ENCODE peak calls at places on chromosomes 3 and 15, in ten cellular contexts. One of them, this sample, is unnamed. For H3K4me1, the result is how much of the 10 kb centered on the place peaks cover.

GRCh38 chr3:196620228-196620627 is 19.3 kb upstream of the NRROS start:
- DNase-seq in kidney: no peak
- DNase-seq in mesenchymal stem cell: peak
- DNase-seq in HCT116: no peak
- DNase-seq in OCI-LY7: no peak
- DNase-seq in cardiac muscle cell: no peak
- DNase-seq in CD8-positive, alpha-beta T cell: no peak
- DNase-seq in naive thymus-derived CD4-positive, alpha-beta T cell: no peak
- DNase-seq in PC-3: no peak
- DNase-seq in heart right ventricle: no peak
- DNase-seq in this sample: no peak

GRCh38 chr15:62135532-62136134 is 29.5 kb downstream of the C2CD4B start:
- DNase-seq in kidney: peak
- DNase-seq in mesenchymal stem cell: no peak
- DNase-seq in HCT116: no peak
- DNase-seq in OCI-LY7: no peak
- DNase-seq in cardiac muscle cell: peak
- DNase-seq in CD8-positive, alpha-beta T cell: no peak
- DNase-seq in naive thymus-derived CD4-positive, alpha-beta T cell: no peak
- DNase-seq in PC-3: peak
- DNase-seq in heart right ventricle: no peak
- DNase-seq in this sample: peak

GRCh38 chr3:186640929-186641328 is 730 bp downstream of the FETUB start:
- DNase-seq in kidney: no peak
- DNase-seq in mesenchymal stem cell: no peak
- DNase-seq in HCT116: no peak
- DNase-seq in OCI-LY7: no peak
- DNase-seq in cardiac muscle cell: no peak
- DNase-seq in CD8-positive, alpha-beta T cell: no peak
- DNase-seq in naive thymus-derived CD4-positive, alpha-beta T cell: no peak
- DNase-seq in PC-3: no peak
- DNase-seq in heart right ventricle: no peak
- DNase-seq in this sample: no peak

GRCh38 chr3:172607305-172608121 is 84.3 kb upstream of the TNFSF10 start:
- DNase-seq in kidney: no peak
- DNase-seq in mesenchymal stem cell: peak
- DNase-seq in HCT116: no peak
- DNase-seq in OCI-LY7: no peak
- DNase-seq in cardiac muscle cell: peak
- DNase-seq in CD8-positive, alpha-beta T cell: no peak
- DNase-seq in naive thymus-derived CD4-positive, alpha-beta T cell: no peak
- DNase-seq in PC-3: peak
- DNase-seq in heart right ventricle: no peak
- DNase-seq in this sample: no peak

GRCh38 chr3:41630708-41631107 is 331.2 kb downstream of the ULK4 start:
- DNase-seq in kidney: no peak
- DNase-seq in mesenchymal stem cell: no peak
- DNase-seq in HCT116: no peak
- DNase-seq in OCI-LY7: no peak
- DNase-seq in cardiac muscle cell: no peak
- DNase-seq in CD8-positive, alpha-beta T cell: no peak
- DNase-seq in naive thymus-derived CD4-positive, alpha-beta T cell: no peak
- DNase-seq in PC-3: no peak
- DNase-seq in heart right ventricle: no peak
- DNase-seq in this sample: no peak

GRCh38 chr3:194994551-194994981 is 276.4 kb downstream of the XXYLT1 start:
- DNase-seq in kidney: no peak
- DNase-seq in mesenchymal stem cell: no peak
- DNase-seq in HCT116: no peak
- DNase-seq in OCI-LY7: no peak
- DNase-seq in cardiac muscle cell: no peak
- DNase-seq in CD8-positive, alpha-beta T cell: no peak
- DNase-seq in naive thymus-derived CD4-positive, alpha-beta T cell: no peak
- DNase-seq in PC-3: no peak
- DNase-seq in heart right ventricle: no peak
- DNase-seq in this sample: no peak

GRCh38 chr15:66672867-66673266 is 29.2 kb upstream of the SMAD6 start:
- DNase-seq in kidney: no peak
- DNase-seq in mesenchymal stem cell: no peak
- DNase-seq in HCT116: no peak
- DNase-seq in OCI-LY7: no peak
- DNase-seq in cardiac muscle cell: no peak
- DNase-seq in CD8-positive, alpha-beta T cell: no peak
- DNase-seq in naive thymus-derived CD4-positive, alpha-beta T cell: no peak
- DNase-seq in PC-3: no peak
- DNase-seq in heart right ventricle: no peak
- DNase-seq in this sample: no peak

GRCh38 chr3:128922804-128923459 is 43.5 kb downstream of the ACAD9 start:
- DNase-seq in kidney: no peak
- DNase-seq in mesenchymal stem cell: no peak
- DNase-seq in HCT116: no peak
- DNase-seq in OCI-LY7: no peak
- DNase-seq in cardiac muscle cell: no peak
- DNase-seq in CD8-positive, alpha-beta T cell: peak
- DNase-seq in naive thymus-derived CD4-positive, alpha-beta T cell: peak
- DNase-seq in PC-3: no peak
- DNase-seq in heart right ventricle: no peak
- DNase-seq in this sample: no peak

GRCh38 chr15:85673326-85673725 is 121.4 kb downstream of the KLHL25 start:
- DNase-seq in kidney: no peak
- DNase-seq in mesenchymal stem cell: peak
- DNase-seq in HCT116: no peak
- DNase-seq in OCI-LY7: no peak
- DNase-seq in cardiac muscle cell: no peak
- DNase-seq in CD8-positive, alpha-beta T cell: no peak
- DNase-seq in naive thymus-derived CD4-positive, alpha-beta T cell: no peak
- DNase-seq in PC-3: no peak
- DNase-seq in heart right ventricle: no peak
- DNase-seq in this sample: no peak

GRCh38 chr3:101252307-101252706 is 68.1 kb downstream of the IMPG2 start:
- DNase-seq in kidney: no peak
- DNase-seq in mesenchymal stem cell: no peak
- DNase-seq in HCT116: no peak
- DNase-seq in OCI-LY7: no peak
- DNase-seq in cardiac muscle cell: no peak
- DNase-seq in CD8-positive, alpha-beta T cell: no peak
- DNase-seq in naive thymus-derived CD4-positive, alpha-beta T cell: no peak
- DNase-seq in PC-3: peak
- DNase-seq in heart right ventricle: no peak
- DNase-seq in this sample: no peak

GRCh38 chr3:101253429-101253828 is 66.9 kb downstream of the IMPG2 start:
- DNase-seq in kidney: no peak
- DNase-seq in mesenchymal stem cell: no peak
- DNase-seq in HCT116: no peak
- DNase-seq in OCI-LY7: no peak
- DNase-seq in cardiac muscle cell: no peak
- DNase-seq in CD8-positive, alpha-beta T cell: no peak
- DNase-seq in naive thymus-derived CD4-positive, alpha-beta T cell: no peak
- DNase-seq in PC-3: no peak
- DNase-seq in heart right ventricle: no peak
- DNase-seq in this sample: no peak

GRCh38 chr3:101248786-101249185 is 71.6 kb downstream of the IMPG2 start:
- DNase-seq in kidney: no peak
- DNase-seq in mesenchymal stem cell: no peak
- DNase-seq in HCT116: no peak
- DNase-seq in OCI-LY7: no peak
- DNase-seq in cardiac muscle cell: no peak
- DNase-seq in CD8-positive, alpha-beta T cell: no peak
- DNase-seq in naive thymus-derived CD4-positive, alpha-beta T cell: no peak
- DNase-seq in PC-3: no peak
- DNase-seq in heart right ventricle: no peak
- DNase-seq in this sample: no peak

GRCh38 chr3:101252897-101253296 is 67.5 kb downstream of the IMPG2 start:
- DNase-seq in kidney: no peak
- DNase-seq in mesenchymal stem cell: no peak
- DNase-seq in HCT116: no peak
- DNase-seq in OCI-LY7: no peak
- DNase-seq in cardiac muscle cell: no peak
- DNase-seq in CD8-positive, alpha-beta T cell: no peak
- DNase-seq in naive thymus-derived CD4-positive, alpha-beta T cell: no peak
- DNase-seq in PC-3: no peak
- DNase-seq in heart right ventricle: no peak
- DNase-seq in this sample: no peak

DNA sequence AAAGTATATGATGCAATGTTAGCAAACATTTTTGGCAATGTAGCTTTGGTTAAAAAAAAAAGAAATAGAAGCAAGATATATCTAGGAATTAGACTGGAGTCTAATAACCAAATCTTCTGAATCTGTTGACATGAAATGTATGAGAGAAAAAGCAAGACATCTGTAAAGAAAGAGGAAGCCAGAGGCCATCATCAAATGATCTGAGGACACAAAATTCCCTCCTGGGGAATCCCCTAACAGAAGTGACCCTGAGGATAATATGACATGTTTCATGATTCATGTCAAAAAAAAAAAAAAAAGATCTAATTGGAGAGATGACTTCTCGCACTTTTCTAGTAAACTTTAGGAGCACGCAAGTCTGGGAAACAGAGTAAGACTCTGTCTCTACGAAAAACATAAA is 70.9 kb downstream of the IMPG2 start:
- DNase-seq in kidney: no peak
- DNase-seq in mesenchymal stem cell: no peak
- DNase-seq in HCT116: no peak
- DNase-seq in OCI-LY7: no peak
- DNase-seq in cardiac muscle cell: no peak
- DNase-seq in CD8-positive, alpha-beta T cell: no peak
- DNase-seq in naive thymus-derived CD4-positive, alpha-beta T cell: no peak
- DNase-seq in PC-3: no peak
- DNase-seq in heart right ventricle: no peak
- DNase-seq in this sample: no peak
- H3K4me1 ChIP-seq in kidney: under half
- H3K4me1 ChIP-seq in mesenchymal stem cell: under half
- H3K4me1 ChIP-seq in HCT116: under half
- H3K4me1 ChIP-seq in OCI-LY7: under half
- H3K4me1 ChIP-seq in cardiac muscle cell: under half
- H3K4me1 ChIP-seq in CD8-positive, alpha-beta T cell: under half
- H3K4me1 ChIP-seq in naive thymus-derived CD4-positive, alpha-beta T cell: under half
- H3K4me1 ChIP-seq in PC-3: under half
- H3K4me1 ChIP-seq in heart right ventricle: under half
- H3K4me1 ChIP-seq in this sample: under half

GRCh38 chr3:97772926-97773325 is 8.4 kb downstream of the ARL6 start:
- DNase-seq in kidney: no peak
- DNase-seq in mesenchymal stem cell: no peak
- DNase-seq in HCT116: no peak
- DNase-seq in OCI-LY7: no peak
- DNase-seq in cardiac muscle cell: no peak
- DNase-seq in CD8-positive, alpha-beta T cell: no peak
- DNase-seq in naive thymus-derived CD4-positive, alpha-beta T cell: no peak
- DNase-seq in PC-3: no peak
- DNase-seq in heart right ventricle: no peak
- DNase-seq in this sample: no peak
- H3K4me3 ChIP-seq in kidney: no peak
- H3K4me3 ChIP-seq in mesenchymal stem cell: no peak
- H3K4me3 ChIP-seq in HCT116: no peak
- H3K4me3 ChIP-seq in OCI-LY7: no peak
- H3K4me3 ChIP-seq in cardiac muscle cell: no peak
- H3K4me3 ChIP-seq in CD8-positive, alpha-beta T cell: no peak
- H3K4me3 ChIP-seq in naive thymus-derived CD4-positive, alpha-beta T cell: no peak
- H3K4me3 ChIP-seq in PC-3: no peak
- H3K4me3 ChIP-seq in heart right ventricle: no peak
- H3K4me3 ChIP-seq in this sample: no peak

GRCh38 chr3:52789746-52790040 is 4.9 kb upstream of the ITIH3 start:
- DNase-seq in kidney: peak
- DNase-seq in mesenchymal stem cell: no peak
- DNase-seq in HCT116: no peak
- DNase-seq in OCI-LY7: no peak
- DNase-seq in cardiac muscle cell: no peak
- DNase-seq in CD8-positive, alpha-beta T cell: no peak
- DNase-seq in naive thymus-derived CD4-positive, alpha-beta T cell: no peak
- DNase-seq in PC-3: no peak
- DNase-seq in heart right ventricle: no peak
- DNase-seq in this sample: no peak

GRCh38 chr3:52791396-52791795 is 3.2 kb upstream of the ITIH3 start:
- DNase-seq in kidney: no peak
- DNase-seq in mesenchymal stem cell: no peak
- DNase-seq in HCT116: no peak
- DNase-seq in OCI-LY7: no peak
- DNase-seq in cardiac muscle cell: no peak
- DNase-seq in CD8-positive, alpha-beta T cell: no peak
- DNase-seq in naive thymus-derived CD4-positive, alpha-beta T cell: no peak
- DNase-seq in PC-3: no peak
- DNase-seq in heart right ventricle: no peak
- DNase-seq in this sample: no peak

GRCh38 chr3:52790741-52791140 is 3.9 kb upstream of the ITIH3 start:
- DNase-seq in kidney: no peak
- DNase-seq in mesenchymal stem cell: no peak
- DNase-seq in HCT116: no peak
- DNase-seq in OCI-LY7: no peak
- DNase-seq in cardiac muscle cell: no peak
- DNase-seq in CD8-positive, alpha-beta T cell: no peak
- DNase-seq in naive thymus-derived CD4-positive, alpha-beta T cell: no peak
- DNase-seq in PC-3: no peak
- DNase-seq in heart right ventricle: no peak
- DNase-seq in this sample: peak

GRCh38 chr3:52788890-52789745 is 5.5 kb upstream of the ITIH3 start:
- DNase-seq in kidney: peak
- DNase-seq in mesenchymal stem cell: no peak
- DNase-seq in HCT116: no peak
- DNase-seq in OCI-LY7: no peak
- DNase-seq in cardiac muscle cell: no peak
- DNase-seq in CD8-positive, alpha-beta T cell: no peak
- DNase-seq in naive thymus-derived CD4-positive, alpha-beta T cell: no peak
- DNase-seq in PC-3: no peak
- DNase-seq in heart right ventricle: no peak
- DNase-seq in this sample: no peak

GRCh38 chr3:52790337-52790736 is 4.3 kb upstream of the ITIH3 start:
- DNase-seq in kidney: peak
- DNase-seq in mesenchymal stem cell: no peak
- DNase-seq in HCT116: no peak
- DNase-seq in OCI-LY7: no peak
- DNase-seq in cardiac muscle cell: no peak
- DNase-seq in CD8-positive, alpha-beta T cell: no peak
- DNase-seq in naive thymus-derived CD4-positive, alpha-beta T cell: no peak
- DNase-seq in PC-3: no peak
- DNase-seq in heart right ventricle: no peak
- DNase-seq in this sample: peak
- H3K4me1 ChIP-seq in kidney: under half
- H3K4me1 ChIP-seq in mesenchymal stem cell: under half
- H3K4me1 ChIP-seq in HCT116: under half
- H3K4me1 ChIP-seq in OCI-LY7: under half
- H3K4me1 ChIP-seq in cardiac muscle cell: under half
- H3K4me1 ChIP-seq in CD8-positive, alpha-beta T cell: under half
- H3K4me1 ChIP-seq in naive thymus-derived CD4-positive, alpha-beta T cell: under half
- H3K4me1 ChIP-seq in PC-3: under half
- H3K4me1 ChIP-seq in heart right ventricle: under half
- H3K4me1 ChIP-seq in this sample: under half

DNA sequence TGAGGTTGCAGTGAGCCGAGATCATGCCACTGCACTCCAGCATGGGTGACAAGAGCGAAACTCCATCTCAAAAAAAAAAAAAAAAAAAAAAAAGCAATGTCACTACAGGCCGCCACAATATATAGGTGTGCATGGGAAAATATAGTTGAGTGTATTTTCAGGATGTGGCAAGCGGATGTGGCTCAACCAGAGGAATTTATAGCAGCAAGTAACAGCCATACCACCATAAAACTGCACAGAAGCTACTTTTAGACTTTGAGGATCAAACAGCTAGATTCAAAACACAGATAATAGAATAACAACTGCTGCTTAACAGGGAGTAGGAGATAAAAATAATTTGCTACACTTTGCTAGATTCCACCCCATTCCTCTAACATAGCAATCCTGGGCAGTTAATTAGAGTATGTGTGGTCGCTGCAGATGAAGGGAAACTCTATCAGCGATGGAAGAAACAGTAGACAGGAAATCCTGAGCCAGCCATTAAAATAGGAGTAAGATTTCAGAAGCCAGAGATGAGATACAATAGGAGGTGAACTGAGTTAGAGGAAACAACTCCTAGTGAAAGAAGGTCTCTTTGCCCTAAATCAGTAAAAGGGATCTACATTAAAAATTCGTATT is 318.7 kb upstream of the STT3B start:
- DNase-seq in kidney: no peak
- DNase-seq in mesenchymal stem cell: peak
- DNase-seq in HCT116: no peak
- DNase-seq in OCI-LY7: peak
- DNase-seq in cardiac muscle cell: no peak
- DNase-seq in CD8-positive, alpha-beta T cell: no peak
- DNase-seq in naive thymus-derived CD4-positive, alpha-beta T cell: no peak
- DNase-seq in PC-3: peak
- DNase-seq in heart right ventricle: no peak
- DNase-seq in this sample: no peak
- H3K4me3 ChIP-seq in kidney: no peak
- H3K4me3 ChIP-seq in mesenchymal stem cell: no peak
- H3K4me3 ChIP-seq in HCT116: no peak
- H3K4me3 ChIP-seq in OCI-LY7: peak
- H3K4me3 ChIP-seq in cardiac muscle cell: no peak
- H3K4me3 ChIP-seq in CD8-positive, alpha-beta T cell: no peak
- H3K4me3 ChIP-seq in naive thymus-derived CD4-positive, alpha-beta T cell: no peak
- H3K4me3 ChIP-seq in PC-3: no peak
- H3K4me3 ChIP-seq in heart right ventricle: no peak
- H3K4me3 ChIP-seq in this sample: no peak

This sample was measured in mucosa of descending colon.